ENCODE peak calls at places on chromosome 17, in eight cellular contexts. T is NCI-H446 treated with DMSO at 0.1 percent for 48 hours; Z is left colon; N is NCI-H1105; G is amniotic stem cell; H is IMR-90; Y is GM03348; J is CD8-positive, alpha-beta memory T cell. V is an unnamed sample.

GRCh38 chr17:49597928-49598655 is 22.4 kb downstream of the NXPH3 start:
- DNase-seq in H (peak), Y (no peak), N (no peak), G (no peak), Z (no peak), J (no peak), T (no peak), V (no peak)

GRCh38 chr17:49557204-49558024 is 18.3 kb upstream of the NXPH3 start:
- DNase-seq in T (no peak), Z (no peak), G (peak), J (no peak), N (peak), Y (peak), H (peak), V (peak)

GRCh38 chr17:65163990-65164495 is 26.9 kb downstream of the RGS9 start:
- DNase-seq in J (peak), Y (peak), T (no peak), N (no peak), H (peak), G (no peak), Z (peak), V (peak)

GRCh38 chr17:58245428-58246103 is 7.2 kb downstream of the LPO start:
- DNase-seq in T (no peak), Y (no peak), Z (no peak), J (no peak), G (no peak), N (no peak), H (peak), V (no peak)

GRCh38 chr17:22138861-22139469 is 446.6 kb downstream of the KCNJ18 start:
- DNase-seq in T (no peak), G (no peak), H (no peak), Z (no peak), J (no peak), Y (no peak), N (no peak), V (no peak)

GRCh38 chr17:34892864-34893263 is 68.4 kb downstream of the CCT6B start:
- DNase-seq in T (no peak), Z (no peak), H (no peak), N (peak), J (no peak), G (no peak), Y (peak), V (no peak)

GRCh38 chr17:64707077-64707591 is 45.0 kb upstream of the SMURF2 start:
- DNase-seq in G (peak), H (peak), N (no peak), T (no peak), Y (peak), Z (peak), J (no peak), V (peak)

GRCh38 chr17:42120161-42121065 is 754 bp downstream of the KAT2A start:
- DNase-seq in T (no peak), N (no peak), H (no peak), G (no peak), J (no peak), Y (peak), Z (no peak), V (no peak)

GRCh38 chr17:39889200-39889599 is 21.2 kb downstream of the ZPBP2 start:
- DNase-seq in G (no peak), H (no peak), Z (no peak), J (no peak), T (no peak), N (no peak), Y (no peak), V (no peak)

GRCh38 chr17:21397341-21398050 is 21.3 kb downstream of the KCNJ12 start:
- DNase-seq in H (peak), T (no peak), J (no peak), Y (peak), Z (no peak), G (no peak), N (no peak), V (peak)

GRCh38 chr17:1793447-1793806 is 31.6 kb downstream of the SERPINF1 start:
- DNase-seq in G (no peak), Y (no peak), J (no peak), H (peak), Z (no peak), T (no peak), N (peak), V (no peak)

GRCh38 chr17:44844390-44844830 is 3.3 kb upstream of the HIGD1B start:
- DNase-seq in Z (no peak), J (no peak), N (no peak), T (no peak), H (peak), Y (peak), G (no peak), V (no peak)

GRCh38 chr17:32865141-32865540 is 11.8 kb downstream of the MYO1D start:
- DNase-seq in Y (no peak), G (no peak), T (no peak), Z (no peak), H (no peak), N (no peak), J (no peak), V (no peak)

GRCh38 chr17:57270801-57271245 is 14.5 kb downstream of the MSI2 start:
- DNase-seq in Y (no peak), T (no peak), J (no peak), G (no peak), N (no peak), H (no peak), Z (no peak), V (no peak)

GRCh38 chr17:48427598-48427997 is 2.4 kb downstream of the SKAP1 start:
- DNase-seq in G (no peak), N (no peak), H (no peak), T (no peak), J (peak), Z (no peak), Y (no peak), V (no peak)

GRCh38 chr17:34314279-34314678 is 5.0 kb upstream of the CCL8 start:
- DNase-seq in N (no peak), J (no peak), H (peak), T (no peak), G (no peak), Y (peak), Z (peak), V (no peak)

GRCh38 chr17:57665696-57666095 is 79.4 kb downstream of the CCDC182 start:
- DNase-seq in H (no peak), Y (no peak), N (no peak), J (no peak), T (no peak), G (no peak), Z (no peak), V (no peak)

GRCh38 chr17:35747540-35748017 is 5.5 kb downstream of the GAS2L2 start:
- DNase-seq in N (peak), Z (peak), T (peak), H (peak), G (peak), Y (peak), J (peak), V (peak)

GRCh38 chr17:34360571-34360970 is 2.5 kb downstream of the CCL1 start:
- DNase-seq in T (no peak), Y (no peak), Z (no peak), G (no peak), N (no peak), J (no peak), H (no peak), V (no peak)

GRCh38 chr17:57407287-57408063 is 151.2 kb downstream of the MSI2 start:
- DNase-seq in T (no peak), H (no peak), Z (peak), J (no peak), G (no peak), Y (no peak), N (peak), V (no peak)

GRCh38 chr17:31917065-31917529 is 15.6 kb upstream of the UTP6 start:
- DNase-seq in N (no peak), H (no peak), Y (peak), G (no peak), Z (no peak), T (no peak), J (no peak), V (no peak)

GRCh38 chr17:51260960-51261958 is 913 bp downstream of the UTP18 start:
- DNase-seq in T (peak), Z (peak), G (no peak), Y (peak), N (peak), H (no peak), J (peak), V (no peak)

GRCh38 chr17:496761-497586 is 144.4 kb upstream of the RPH3AL start:
- DNase-seq in T (no peak), Y (peak), G (no peak), Z (no peak), H (peak), J (no peak), N (no peak), V (no peak)

GRCh38 chr17:72518810-72519597 is 398.2 kb downstream of the SOX9 start:
- DNase-seq in G (no peak), N (no peak), J (no peak), H (no peak), T (no peak), Y (no peak), Z (peak), V (no peak)

GRCh38 chr17:41773190-41773588 is 13.3 kb downstream of the JUP start:
- DNase-seq in J (no peak), H (peak), G (peak), T (no peak), Y (peak), Z (peak), N (no peak), V (peak)

V was measured in brain microvascular endothelial cell.